ENCODE peak calls at places on chromosomes 12 and 14, in nine cellular contexts. A, G, I, B, X, M, O, P and L are unnamed samples.

GRCh38 chr12:110846615-110847566 is at the start of gene CCDC63:
- DNase-seq in P (no peak), X (no peak), B (peak; percentile 57), I (peak; percentile 31), O (no peak), A (peak; percentile 9), G (peak; percentile 4), M (peak; percentile 47), L (no peak)

GRCh38 chr14:78022059-78022458 is 148.1 kb upstream of the NRXN3 start:
- DNase-seq in I (peak; percentile 38), O (peak; percentile 59), P (peak; percentile 40), X (peak; percentile 3), G (peak; percentile 74), M (peak; percentile 75), B (peak; percentile 83), A (peak; percentile 82), L (peak; percentile 23)

GRCh38 chr12:121789800-121790748 is 3.4 kb downstream of the RHOF start:
- DNase-seq in O (no peak), P (no peak), B (no peak), X (peak; percentile 94), M (no peak), A (peak; percentile 93), I (no peak), G (peak; percentile 92), L (peak; percentile 85)

GRCh38 chr14:76237349-76237990 is 85.7 kb downstream of the GPATCH2L start:
- DNase-seq in O (no peak), P (no peak), B (no peak), G (no peak), A (no peak), I (no peak), X (no peak), M (no peak), L (no peak)

GRCh38 chr14:39442293-39442692 is 10.1 kb upstream of the FBXO33 start:
- DNase-seq in M (no peak), G (no peak), B (no peak), I (no peak), X (no peak), O (no peak), A (no peak), P (no peak), L (peak; percentile 76)

GRCh38 chr12:112841240-112841639 is 49.7 kb downstream of the RPH3A start:
- DNase-seq in P (no peak), B (no peak), M (no peak), G (no peak), A (no peak), O (no peak), X (no peak), I (no peak), L (no peak)

GRCh38 chr12:123761841-123762714 is at the start of gene DNAH10:
- DNase-seq in B (no peak), M (peak; percentile 26), A (peak; percentile 3), P (no peak), X (no peak), I (no peak), O (peak; percentile 77), G (peak; percentile 39), L (no peak)

GRCh38 chr14:102993523-102993922 is 63.8 kb downstream of the CDC42BPB start:
- DNase-seq in B (no peak), P (no peak), X (no peak), I (no peak), M (peak; percentile 91), G (peak; percentile 79), A (no peak), O (no peak), L (peak; percentile 49)

GRCh38 chr14:63896278-63896720 is 43.5 kb downstream of the SYNE2 start:
- DNase-seq in M (peak; percentile 72), I (no peak), B (no peak), P (no peak), O (peak; percentile 39), A (no peak), G (peak; percentile 94), X (no peak), L (peak; percentile 91)

GRCh38 chr12:1204581-1205121 is 213.6 kb downstream of the ERC1 start:
- DNase-seq in P (no peak), O (no peak), I (no peak), A (no peak), G (peak; percentile 25), B (no peak), X (no peak), M (no peak), L (no peak)

GRCh38 chr14:47585447-47585846 is 90.0 kb downstream of the MDGA2 start:
- DNase-seq in B (no peak), G (no peak), M (no peak), I (no peak), O (no peak), P (no peak), X (no peak), A (no peak), L (no peak)

GRCh38 chr14:23454445-23454856 is 15.1 kb upstream of the NGDN start:
- DNase-seq in I (no peak), P (no peak), A (no peak), M (peak; percentile 81), B (peak; percentile 88), O (no peak), G (no peak), X (no peak), L (no peak)

GRCh38 chr12:42588981-42589464 is 523 bp downstream of the PRICKLE1 start:
- DNase-seq in A (no peak), G (peak; percentile 57), P (no peak), X (no peak), B (peak; percentile 12), O (peak; percentile 37), M (peak; percentile 56), I (peak; percentile 11), L (peak; percentile 59)

GRCh38 chr12:131986361-131986760 is 36.6 kb downstream of the EP400 start:
- DNase-seq in P (no peak), G (no peak), B (no peak), M (no peak), A (no peak), X (no peak), O (no peak), I (no peak), L (no peak)

GRCh38 chr14:33377596-33378390 is 439.1 kb downstream of the NPAS3 start:
- DNase-seq in A (no peak), G (no peak), I (no peak), M (no peak), B (no peak), P (no peak), O (no peak), X (no peak), L (peak; percentile 24)

GRCh38 chr12:130665753-130666152 is 50.3 kb downstream of the RIMBP2 start:
- DNase-seq in I (no peak), P (no peak), O (no peak), X (no peak), M (peak; percentile 33), A (no peak), G (no peak), B (no peak), L (no peak)

GRCh38 chr12:53062977-53063707 is 13.3 kb downstream of the TNS2 start:
- DNase-seq in P (no peak), G (no peak), M (no peak), X (no peak), O (no peak), A (no peak), B (no peak), I (no peak), L (no peak)

GRCh38 chr14:70640938-70641547 is 673 bp upstream of the TTC9 start:
- DNase-seq in X (no peak), P (no peak), I (no peak), O (peak; percentile 38), G (peak; percentile 91), B (no peak), M (peak; percentile 75), A (no peak), L (peak; percentile 60)

GRCh38 chr12:3158851-3159465 is 81.8 kb downstream of the TSPAN9 start:
- DNase-seq in I (no peak), A (no peak), G (no peak), X (no peak), O (no peak), B (no peak), M (no peak), P (no peak), L (no peak)

GRCh38 chr14:63486729-63487128 is 56.4 kb downstream of the PPP2R5E start:
- DNase-seq in M (no peak), I (no peak), X (no peak), P (no peak), B (no peak), A (no peak), O (no peak), G (no peak), L (no peak)

GRCh38 chr12:67069451-67070306 is 199.5 kb upstream of the CAND1 start:
- DNase-seq in A (no peak), O (peak; percentile 43), B (no peak), I (no peak), M (peak; percentile 63), X (no peak), G (peak; percentile 75), P (no peak), L (peak; percentile 77)

GRCh38 chr14:95098984-95099599 is 58.2 kb downstream of the DICER1 start:
- DNase-seq in P (no peak), G (peak; percentile 59), O (peak; percentile 63), I (peak; percentile 64), B (peak; percentile 66), M (peak; percentile 72), A (peak; percentile 11), X (no peak), L (peak; percentile 14)

GRCh38 chr12:122743895-122744525 is 8.6 kb upstream of the DENR start:
- DNase-seq in G (no peak), I (no peak), X (peak; percentile 28), A (no peak), O (no peak), B (no peak), M (no peak), P (no peak), L (no peak)

GRCh38 chr14:57755018-57755521 is 110.8 kb downstream of the SLC35F4 start:
- DNase-seq in B (no peak), P (no peak), O (no peak), M (no peak), G (no peak), X (no peak), A (no peak), I (no peak), L (no peak)